ENCODE peak calls at places on chromosomes 16 and 17, in five cellular contexts. One of them, this sample, is unnamed.

GRCh38 chr16:89257281-89257731 is 39.8 kb downstream of the ZNF778 start:
- DNase-seq in hippocampal formation: no peak
- DNase-seq in fibroblast of pulmonary artery: no peak
- DNase-seq in stimulated activated naive CD8-positive, alpha-beta T cell treated with anti-CD3 and anti-CD28 coated beads, Interleukin-15, Interleukin-2, amounts not matched to agents 100 U/mL and 50 U/mL, for 24 hours: peak; percentile 37
- DNase-seq in posterior cingulate gyrus: peak; percentile 78
- DNase-seq in this sample: no peak

GRCh38 chr16:31664683-31665482 is 137.2 kb downstream of the AHSP start:
- DNase-seq in hippocampal formation: no peak
- DNase-seq in fibroblast of pulmonary artery: peak; percentile 3
- DNase-seq in stimulated activated naive CD8-positive, alpha-beta T cell treated with anti-CD3 and anti-CD28 coated beads, Interleukin-15, Interleukin-2, amounts not matched to agents 100 U/mL and 50 U/mL, for 24 hours: no peak
- DNase-seq in posterior cingulate gyrus: no peak
- DNase-seq in this sample: no peak

GRCh38 chr17:38815576-38816193 is 9.4 kb downstream of the CWC25 start:
- DNase-seq in hippocampal formation: no peak
- DNase-seq in fibroblast of pulmonary artery: peak; percentile 56
- DNase-seq in stimulated activated naive CD8-positive, alpha-beta T cell treated with anti-CD3 and anti-CD28 coated beads, Interleukin-15, Interleukin-2, amounts not matched to agents 100 U/mL and 50 U/mL, for 24 hours: no peak
- DNase-seq in posterior cingulate gyrus: peak; percentile 2
- DNase-seq in this sample: no peak

GRCh38 chr17:1647802-1648581 is 1.7 kb downstream of the RILP start:
- DNase-seq in hippocampal formation: peak; percentile 62
- DNase-seq in fibroblast of pulmonary artery: peak; percentile 25
- DNase-seq in stimulated activated naive CD8-positive, alpha-beta T cell treated with anti-CD3 and anti-CD28 coated beads, Interleukin-15, Interleukin-2, amounts not matched to agents 100 U/mL and 50 U/mL, for 24 hours: peak; percentile 39
- DNase-seq in posterior cingulate gyrus: peak; percentile 84
- DNase-seq in this sample: no peak

GRCh38 chr16:82317411-82318168 is 147.6 kb upstream of the MPHOSPH6 start:
- DNase-seq in hippocampal formation: no peak
- DNase-seq in fibroblast of pulmonary artery: no peak
- DNase-seq in stimulated activated naive CD8-positive, alpha-beta T cell treated with anti-CD3 and anti-CD28 coated beads, Interleukin-15, Interleukin-2, amounts not matched to agents 100 U/mL and 50 U/mL, for 24 hours: no peak
- DNase-seq in posterior cingulate gyrus: no peak
- DNase-seq in this sample: no peak

GRCh38 chr17:29384901-29385300 is 5.3 kb upstream of the TAOK1 start:
- DNase-seq in hippocampal formation: no peak
- DNase-seq in fibroblast of pulmonary artery: no peak
- DNase-seq in stimulated activated naive CD8-positive, alpha-beta T cell treated with anti-CD3 and anti-CD28 coated beads, Interleukin-15, Interleukin-2, amounts not matched to agents 100 U/mL and 50 U/mL, for 24 hours: no peak
- DNase-seq in posterior cingulate gyrus: no peak
- DNase-seq in this sample: no peak

GRCh38 chr17:82330322-82331239 is 3.0 kb downstream of the SECTM1 start:
- DNase-seq in hippocampal formation: no peak
- DNase-seq in fibroblast of pulmonary artery: peak; percentile 81
- DNase-seq in stimulated activated naive CD8-positive, alpha-beta T cell treated with anti-CD3 and anti-CD28 coated beads, Interleukin-15, Interleukin-2, amounts not matched to agents 100 U/mL and 50 U/mL, for 24 hours: no peak
- DNase-seq in posterior cingulate gyrus: no peak
- DNase-seq in this sample: no peak

GRCh38 chr16:69077251-69077650 is 28.2 kb upstream of the HAS3 start:
- DNase-seq in hippocampal formation: no peak
- DNase-seq in fibroblast of pulmonary artery: no peak
- DNase-seq in stimulated activated naive CD8-positive, alpha-beta T cell treated with anti-CD3 and anti-CD28 coated beads, Interleukin-15, Interleukin-2, amounts not matched to agents 100 U/mL and 50 U/mL, for 24 hours: no peak
- DNase-seq in posterior cingulate gyrus: peak; percentile 3
- DNase-seq in this sample: no peak

GRCh38 chr17:58968662-58969061 is 138.0 kb downstream of the TRIM37 start:
- DNase-seq in hippocampal formation: no peak
- DNase-seq in fibroblast of pulmonary artery: no peak
- DNase-seq in stimulated activated naive CD8-positive, alpha-beta T cell treated with anti-CD3 and anti-CD28 coated beads, Interleukin-15, Interleukin-2, amounts not matched to agents 100 U/mL and 50 U/mL, for 24 hours: no peak
- DNase-seq in posterior cingulate gyrus: no peak
- DNase-seq in this sample: no peak

GRCh38 chr17:79950306-79950705 is 85.4 kb downstream of the TBC1D16 start:
- DNase-seq in hippocampal formation: peak; percentile 49
- DNase-seq in fibroblast of pulmonary artery: no peak
- DNase-seq in stimulated activated naive CD8-positive, alpha-beta T cell treated with anti-CD3 and anti-CD28 coated beads, Interleukin-15, Interleukin-2, amounts not matched to agents 100 U/mL and 50 U/mL, for 24 hours: no peak
- DNase-seq in posterior cingulate gyrus: peak; percentile 84
- DNase-seq in this sample: no peak

GRCh38 chr17:732788-733720 is 658 bp downstream of the TLCD3A start:
- DNase-seq in hippocampal formation: peak; percentile 11
- DNase-seq in fibroblast of pulmonary artery: peak; percentile 20
- DNase-seq in stimulated activated naive CD8-positive, alpha-beta T cell treated with anti-CD3 and anti-CD28 coated beads, Interleukin-15, Interleukin-2, amounts not matched to agents 100 U/mL and 50 U/mL, for 24 hours: peak; percentile 79
- DNase-seq in posterior cingulate gyrus: peak; percentile 91
- DNase-seq in this sample: no peak

GRCh38 chr16:13084331-13084730 is 182.9 kb downstream of the SHISA9 start:
- DNase-seq in hippocampal formation: no peak
- DNase-seq in fibroblast of pulmonary artery: no peak
- DNase-seq in stimulated activated naive CD8-positive, alpha-beta T cell treated with anti-CD3 and anti-CD28 coated beads, Interleukin-15, Interleukin-2, amounts not matched to agents 100 U/mL and 50 U/mL, for 24 hours: no peak
- DNase-seq in posterior cingulate gyrus: no peak
- DNase-seq in this sample: no peak

GRCh38 chr17:66494023-66494803 is 191.8 kb downstream of the PRKCA start:
- DNase-seq in hippocampal formation: no peak
- DNase-seq in fibroblast of pulmonary artery: peak; percentile 90
- DNase-seq in stimulated activated naive CD8-positive, alpha-beta T cell treated with anti-CD3 and anti-CD28 coated beads, Interleukin-15, Interleukin-2, amounts not matched to agents 100 U/mL and 50 U/mL, for 24 hours: no peak
- DNase-seq in posterior cingulate gyrus: no peak
- DNase-seq in this sample: no peak

GRCh38 chr16:82220541-82220940 is 50.5 kb upstream of the MPHOSPH6 start:
- DNase-seq in hippocampal formation: no peak
- DNase-seq in fibroblast of pulmonary artery: no peak
- DNase-seq in stimulated activated naive CD8-positive, alpha-beta T cell treated with anti-CD3 and anti-CD28 coated beads, Interleukin-15, Interleukin-2, amounts not matched to agents 100 U/mL and 50 U/mL, for 24 hours: no peak
- DNase-seq in posterior cingulate gyrus: no peak
- DNase-seq in this sample: no peak

GRCh38 chr16:57755061-57755684 is 19.6 kb downstream of the KATNB1 start:
- DNase-seq in hippocampal formation: no peak
- DNase-seq in fibroblast of pulmonary artery: no peak
- DNase-seq in stimulated activated naive CD8-positive, alpha-beta T cell treated with anti-CD3 and anti-CD28 coated beads, Interleukin-15, Interleukin-2, amounts not matched to agents 100 U/mL and 50 U/mL, for 24 hours: no peak
- DNase-seq in posterior cingulate gyrus: peak; percentile 79
- DNase-seq in this sample: no peak

GRCh38 chr17:56742601-56743000 is 91.1 kb downstream of the C17orf67 start:
- DNase-seq in hippocampal formation: no peak
- DNase-seq in fibroblast of pulmonary artery: no peak
- DNase-seq in stimulated activated naive CD8-positive, alpha-beta T cell treated with anti-CD3 and anti-CD28 coated beads, Interleukin-15, Interleukin-2, amounts not matched to agents 100 U/mL and 50 U/mL, for 24 hours: no peak
- DNase-seq in posterior cingulate gyrus: no peak
- DNase-seq in this sample: no peak

GRCh38 chr17:31433091-31433790 is 41.8 kb downstream of the RAB11FIP4 start:
- DNase-seq in hippocampal formation: no peak
- DNase-seq in fibroblast of pulmonary artery: no peak
- DNase-seq in stimulated activated naive CD8-positive, alpha-beta T cell treated with anti-CD3 and anti-CD28 coated beads, Interleukin-15, Interleukin-2, amounts not matched to agents 100 U/mL and 50 U/mL, for 24 hours: no peak
- DNase-seq in posterior cingulate gyrus: peak; percentile 64
- DNase-seq in this sample: no peak

GRCh38 chr16:49496656-49497055 is 123.1 kb downstream of the C16orf78 start:
- DNase-seq in hippocampal formation: no peak
- DNase-seq in fibroblast of pulmonary artery: no peak
- DNase-seq in stimulated activated naive CD8-positive, alpha-beta T cell treated with anti-CD3 and anti-CD28 coated beads, Interleukin-15, Interleukin-2, amounts not matched to agents 100 U/mL and 50 U/mL, for 24 hours: no peak
- DNase-seq in posterior cingulate gyrus: no peak
- DNase-seq in this sample: no peak

GRCh38 chr16:69064164-69064563 is 41.3 kb upstream of the HAS3 start:
- DNase-seq in hippocampal formation: no peak
- DNase-seq in fibroblast of pulmonary artery: no peak
- DNase-seq in stimulated activated naive CD8-positive, alpha-beta T cell treated with anti-CD3 and anti-CD28 coated beads, Interleukin-15, Interleukin-2, amounts not matched to agents 100 U/mL and 50 U/mL, for 24 hours: no peak
- DNase-seq in posterior cingulate gyrus: no peak
- DNase-seq in this sample: no peak

GRCh38 chr17:77506371-77506991 is 365.7 kb downstream of the SEC14L1 start:
- DNase-seq in hippocampal formation: no peak
- DNase-seq in fibroblast of pulmonary artery: no peak
- DNase-seq in stimulated activated naive CD8-positive, alpha-beta T cell treated with anti-CD3 and anti-CD28 coated beads, Interleukin-15, Interleukin-2, amounts not matched to agents 100 U/mL and 50 U/mL, for 24 hours: no peak
- DNase-seq in posterior cingulate gyrus: peak; percentile 81
- DNase-seq in this sample: no peak

GRCh38 chr17:17180141-17180603 is 26.0 kb downstream of the PLD6 start:
- DNase-seq in hippocampal formation: no peak
- DNase-seq in fibroblast of pulmonary artery: no peak
- DNase-seq in stimulated activated naive CD8-positive, alpha-beta T cell treated with anti-CD3 and anti-CD28 coated beads, Interleukin-15, Interleukin-2, amounts not matched to agents 100 U/mL and 50 U/mL, for 24 hours: no peak
- DNase-seq in posterior cingulate gyrus: peak; percentile 94
- DNase-seq in this sample: no peak

GRCh38 chr17:4812690-4813089 is 5.7 kb downstream of the PLD2 start:
- DNase-seq in hippocampal formation: no peak
- DNase-seq in fibroblast of pulmonary artery: no peak
- DNase-seq in stimulated activated naive CD8-positive, alpha-beta T cell treated with anti-CD3 and anti-CD28 coated beads, Interleukin-15, Interleukin-2, amounts not matched to agents 100 U/mL and 50 U/mL, for 24 hours: no peak
- DNase-seq in posterior cingulate gyrus: peak; percentile 35
- DNase-seq in this sample: no peak

GRCh38 chr16:2303923-2304322 is 36.0 kb upstream of the RNPS1 start:
- DNase-seq in hippocampal formation: no peak
- DNase-seq in fibroblast of pulmonary artery: no peak
- DNase-seq in stimulated activated naive CD8-positive, alpha-beta T cell treated with anti-CD3 and anti-CD28 coated beads, Interleukin-15, Interleukin-2, amounts not matched to agents 100 U/mL and 50 U/mL, for 24 hours: no peak
- DNase-seq in posterior cingulate gyrus: no peak
- DNase-seq in this sample: no peak

GRCh38 chr17:73625975-73626706 is 18.1 kb downstream of the SDK2 start:
- DNase-seq in hippocampal formation: no peak
- DNase-seq in fibroblast of pulmonary artery: no peak
- DNase-seq in stimulated activated naive CD8-positive, alpha-beta T cell treated with anti-CD3 and anti-CD28 coated beads, Interleukin-15, Interleukin-2, amounts not matched to agents 100 U/mL and 50 U/mL, for 24 hours: no peak
- DNase-seq in posterior cingulate gyrus: no peak
- DNase-seq in this sample: no peak

GRCh38 chr16:24610421-24610765 is 71.0 kb downstream of the RBBP6 start:
- DNase-seq in hippocampal formation: peak; percentile 48
- DNase-seq in fibroblast of pulmonary artery: peak; percentile 31
- DNase-seq in stimulated activated naive CD8-positive, alpha-beta T cell treated with anti-CD3 and anti-CD28 coated beads, Interleukin-15, Interleukin-2, amounts not matched to agents 100 U/mL and 50 U/mL, for 24 hours: peak; percentile 19
- DNase-seq in posterior cingulate gyrus: peak; percentile 94
- DNase-seq in this sample: peak; percentile 72

GRCh38 chr17:48539177-48539576 is 5.7 kb downstream of the HOXB2 start:
- DNase-seq in hippocampal formation: no peak
- DNase-seq in fibroblast of pulmonary artery: peak; percentile 68
- DNase-seq in stimulated activated naive CD8-positive, alpha-beta T cell treated with anti-CD3 and anti-CD28 coated beads, Interleukin-15, Interleukin-2, amounts not matched to agents 100 U/mL and 50 U/mL, for 24 hours: no peak
- DNase-seq in posterior cingulate gyrus: no peak
- DNase-seq in this sample: no peak

GRCh38 chr17:78896091-78896833 is 6.7 kb downstream of the CEP295NL start:
- DNase-seq in hippocampal formation: peak; percentile 87
- DNase-seq in fibroblast of pulmonary artery: no peak
- DNase-seq in stimulated activated naive CD8-positive, alpha-beta T cell treated with anti-CD3 and anti-CD28 coated beads, Interleukin-15, Interleukin-2, amounts not matched to agents 100 U/mL and 50 U/mL, for 24 hours: no peak
- DNase-seq in posterior cingulate gyrus: peak; percentile 92
- DNase-seq in this sample: peak; percentile 84

GRCh38 chr17:51608251-51608933 is 348.0 kb downstream of the UTP18 start:
- DNase-seq in hippocampal formation: no peak
- DNase-seq in fibroblast of pulmonary artery: no peak
- DNase-seq in stimulated activated naive CD8-positive, alpha-beta T cell treated with anti-CD3 and anti-CD28 coated beads, Interleukin-15, Interleukin-2, amounts not matched to agents 100 U/mL and 50 U/mL, for 24 hours: no peak
- DNase-seq in posterior cingulate gyrus: no peak
- DNase-seq in this sample: no peak

This sample was measured in caudate nucleus.